ENCODE peak calls at places on chromosomes 4 and X, in nine cellular contexts. F is activated T-cell treated with anti-CD3 and anti-CD28 coated beads, Interleukin-2, amount 50 U/mL, for 48 hours; Y is SK-MEL-5; L is NCI-H2107; U is WTC11; E is germinal center; T is A549; B is BJ; H is COR-L47. V is an unnamed sample.

GRCh38 chr4:7429069-7429416 is 5.7 kb downstream of the PSAPL1 start:
- DNase-seq in E (no peak), B (no peak), L (no peak), F (no peak), U (peak), T (no peak), Y (no peak), H (no peak), V (no peak)

GRCh38 chr4:19285146-19285545 is 966.6 kb upstream of the SLIT2 start:
- DNase-seq in E (no peak), T (no peak), H (no peak), F (no peak), B (no peak), Y (no peak), U (no peak), L (no peak), V (no peak)

GRCh38 chrX:129719931-129720520 is 18.8 kb upstream of the XPNPEP2 start:
- DNase-seq in Y (no peak), L (no peak), U (no peak), H (no peak), F (no peak), T (no peak), B (no peak), E (no peak), V (no peak)

GRCh38 chr4:27176400-27176799 is 315.8 kb downstream of the STIM2 start:
- DNase-seq in T (peak), Y (peak), E (no peak), B (no peak), H (peak), F (no peak), U (peak), L (no peak), V (no peak)

GRCh38 chr4:3836802-3837601 is 70.8 kb downstream of the ADRA2C start:
- DNase-seq in E (no peak), Y (peak), L (no peak), U (peak), B (no peak), F (peak), T (no peak), H (no peak), V (no peak)

GRCh38 chr4:31461425-31461824 is 741.3 kb downstream of the PCDH7 start:
- DNase-seq in Y (no peak), B (no peak), F (no peak), U (no peak), E (no peak), H (no peak), L (no peak), T (peak), V (no peak)

GRCh38 chr4:153131478-153132069 is 72.7 kb upstream of the TRIM2 start:
- DNase-seq in L (no peak), B (no peak), F (no peak), H (no peak), E (no peak), Y (no peak), T (no peak), U (no peak), V (no peak)

GRCh38 chrX:105695451-105695850 is 126.9 kb upstream of the NRK start:
- DNase-seq in F (no peak), B (no peak), Y (no peak), H (no peak), U (no peak), L (no peak), T (no peak), E (no peak), V (no peak)

GRCh38 chrX:108541286-108541685 is 101.6 kb downstream of the COL4A5 start:
- DNase-seq in L (no peak), B (no peak), F (no peak), H (no peak), T (no peak), E (no peak), U (no peak), Y (no peak), V (no peak)

GRCh38 chrX:49844622-49845021 is 15.5 kb downstream of the PAGE4 start:
- DNase-seq in T (no peak), F (no peak), E (no peak), L (peak), H (peak), B (no peak), U (no peak), Y (no peak), V (no peak)

GRCh38 chr4:169225058-169225751 is 45.6 kb downstream of the SH3RF1 start:
- DNase-seq in U (no peak), T (peak), B (peak), F (no peak), E (no peak), H (no peak), L (no peak), Y (no peak), V (peak)

GRCh38 chrX:11111038-11111851 is at the start of gene HCCS:
- DNase-seq in B (peak), H (peak), T (peak), E (peak), U (peak), Y (peak), L (peak), F (peak), V (peak)

GRCh38 chrX:107574711-107575110 is 53.6 kb upstream of the PRPS1 start:
- DNase-seq in E (no peak), B (no peak), F (no peak), T (no peak), H (no peak), L (no peak), U (no peak), Y (no peak), V (no peak)

GRCh38 chr4:183321079-183321478 is 1.0 kb upstream of the CLDN22 start:
- DNase-seq in H (no peak), Y (peak), U (no peak), T (no peak), B (no peak), L (no peak), F (no peak), E (no peak), V (no peak)

GRCh38 chr4:85147481-85148076 is 181.1 kb upstream of the WDFY3 start:
- DNase-seq in T (peak), B (no peak), U (peak), L (peak), H (peak), E (peak), Y (peak), F (no peak), V (peak)

GRCh38 chrX:40055495-40055894 is 42.3 kb downstream of the BCOR start:
- DNase-seq in T (no peak), B (no peak), H (no peak), Y (no peak), L (no peak), F (no peak), E (no peak), U (no peak), V (no peak)

GRCh38 chrX:124555036-124555595 is 208.8 kb downstream of the SH2D1A start:
- DNase-seq in H (no peak), T (no peak), Y (peak), B (peak), E (no peak), F (no peak), U (no peak), L (no peak), V (no peak)

GRCh38 chr4:31183256-31183655 is 463.1 kb downstream of the PCDH7 start:
- DNase-seq in L (no peak), Y (no peak), E (no peak), U (no peak), F (no peak), B (no peak), H (no peak), T (no peak), V (no peak)

V was measured in smooth muscle cell of the brain vasculature.